ENCODE peak calls at places on chromosome 14, in seven cellular contexts. S is mesenchymal stem cell, V is neuronal stem cell, X is mesendoderm, F is H1, B is IMR-90, Z is trophoblast cell. D is an unnamed sample.
A peak's percentile ranks its signal among the peaks of the same experiment; 100 is the strongest.

GRCh38 chr14:36690301-36691020 is 28.8 kb downstream of the PAX9 start:
- DNase-seq in B (peak; percentile 6), S (peak; percentile 26), X (peak; percentile 52), V (no peak), Z (no peak), F (no peak), D (no peak)

GRCh38 chr14:69471916-69472315 is 12.6 kb upstream of the PLEKHD1 start:
- DNase-seq in X (no peak), Z (no peak), F (no peak), B (no peak), V (no peak), S (no peak), D (no peak)

GRCh38 chr14:33959692-33960151 is 8.8 kb upstream of the EGLN3 start:
- DNase-seq in Z (peak; percentile 96), S (peak; percentile 9), X (peak; percentile 98), V (no peak), B (no peak), F (no peak), D (peak; percentile 61)

GRCh38 chr14:100714205-100714781 is 12.4 kb upstream of the DLK1 start:
- DNase-seq in V (no peak), S (no peak), X (no peak), F (no peak), B (no peak), Z (no peak), D (no peak)

GRCh38 chr14:54343276-54344121 is 53.3 kb upstream of the CDKN3 start:
- DNase-seq in Z (no peak), V (no peak), F (no peak), B (no peak), X (no peak), S (no peak), D (no peak)

GRCh38 chr14:29630566-29631160 is 297.0 kb downstream of the PRKD1 start:
- DNase-seq in B (peak; percentile 23), F (no peak), S (no peak), Z (no peak), V (no peak), X (no peak), D (no peak)

GRCh38 chr14:99733551-99734405 is 49.7 kb downstream of the CYP46A1 start:
- DNase-seq in X (no peak), V (no peak), S (no peak), Z (no peak), B (no peak), F (no peak), D (peak; percentile 24)

GRCh38 chr14:35404496-35405303 is at the start of gene NFKBIA:
- DNase-seq in F (peak; percentile 83), V (peak; percentile 80), X (peak; percentile 90), Z (peak; percentile 93), S (peak; percentile 95), B (peak; percentile 88), D (peak; percentile 81)

GRCh38 chr14:71620401-71620800 is 311.8 kb upstream of the RGS6 start:
- DNase-seq in Z (peak; percentile 46), X (no peak), V (no peak), B (peak; percentile 82), F (no peak), S (peak; percentile 54), D (no peak)

GRCh38 chr14:97891515-97891914 is 1094.3 kb downstream of the VRK1 start:
- DNase-seq in Z (no peak), V (no peak), F (no peak), S (no peak), X (no peak), B (no peak), D (no peak)

DNA sequence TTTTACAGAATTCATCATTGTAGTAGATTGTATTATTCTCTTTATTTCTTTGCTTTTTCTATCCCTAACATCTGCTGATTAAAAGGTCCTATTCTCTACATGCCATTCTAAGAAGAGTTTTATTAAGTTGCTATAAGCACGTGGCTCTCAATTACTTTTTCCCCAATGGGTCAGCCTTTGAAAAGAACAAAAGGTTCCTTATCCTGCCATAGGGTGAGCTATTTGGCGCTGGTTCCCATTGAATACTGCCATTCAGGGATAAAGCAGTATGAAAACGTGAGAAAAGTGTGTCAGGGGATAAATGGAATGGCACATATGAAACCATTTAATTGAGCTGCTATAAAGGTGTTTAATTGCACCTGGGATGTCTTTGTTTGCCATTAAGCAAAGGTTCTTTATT is 80.9 kb downstream of the SYNE2 start:
- DNase-seq in S (no peak), B (no peak), V (peak; percentile 33), Z (no peak), X (no peak), F (no peak), D (no peak)
- H2BK120ac ChIP-seq in S (no peak overlapping the region), B (no peak overlapping the region), V (no peak overlapping the region), Z (no peak overlapping the region), X (no peak overlapping the region), F (no peak overlapping the region), D (no peak overlapping the region)

GRCh38 chr14:75906680-75907280 is 75.0 kb downstream of the TGFB3 start:
- DNase-seq in X (peak; percentile 47), V (peak; percentile 59), F (peak; percentile 77), B (peak; percentile 70), Z (peak; percentile 89), S (peak; percentile 65), D (no peak)
- H3K4me2 ChIP-seq in X (no peak overlapping the region), V (no peak overlapping the region), F (no peak overlapping the region), B (no peak overlapping the region), Z (no peak overlapping the region), S (no peak overlapping the region), D (no peak overlapping the region)

GRCh38 chr14:88563845-88564244 is 1.0 kb downstream of the ZC3H14 start:
- DNase-seq in X (peak; percentile 11), F (no peak), Z (no peak), V (no peak), S (no peak), B (no peak), D (no peak)
- H2BK120ac ChIP-seq in X (no peak overlapping the region), F (no peak overlapping the region), Z (no peak overlapping the region), V (no peak overlapping the region), S (no peak overlapping the region), B (no peak overlapping the region), D (no peak overlapping the region)

GRCh38 chr14:58287607-58288042 is 10.7 kb upstream of the ARID4A start:
- DNase-seq in S (no peak), X (no peak), Z (peak; percentile 49), V (no peak), F (no peak), B (no peak), D (no peak)
- H3K4me2 ChIP-seq in S (no peak overlapping the region), X (no peak overlapping the region), Z (no peak overlapping the region), V (no peak overlapping the region), F (no peak overlapping the region), B (no peak overlapping the region), D (no peak overlapping the region)

D was measured in H9.